ENCODE peak calls at places on chromosome 5, in five cellular contexts. Y is transverse colon, Z is esophagus muscularis mucosa, D is WERI-Rb-1, A is PC-3. N is an unnamed sample.

GRCh38 chr5:146499680-146500079 is 16.3 kb downstream of the GPR151 start:
- DNase-seq in Y (no peak), Z (no peak), D (no peak), A (no peak), N (no peak)

GRCh38 chr5:122498163-122498562 is 186.1 kb downstream of the SNCAIP start:
- DNase-seq in Y (no peak), Z (no peak), D (peak; percentile 57), A (no peak), N (peak; percentile 63)

GRCh38 chr5:126811515-126812198 is 34.7 kb downstream of the LMNB1 start:
- DNase-seq in Y (no peak), Z (no peak), D (no peak), A (no peak), N (no peak)

GRCh38 chr5:116365006-116365496 is 209.6 kb downstream of the SEMA6A start:
- DNase-seq in Y (no peak), Z (no peak), D (no peak), A (no peak), N (no peak)

GRCh38 chr5:82387041-82387818 is 109.1 kb upstream of the RPS23 start:
- DNase-seq in Y (no peak), Z (no peak), D (no peak), A (peak; percentile 93), N (no peak)

GRCh38 chr5:133006653-133007052 is 19.7 kb downstream of the ZCCHC10 start:
- DNase-seq in Y (no peak), Z (no peak), D (no peak), A (no peak), N (no peak)

GRCh38 chr5:97545446-97545845 is 362.4 kb upstream of the RIOK2 start:
- DNase-seq in Y (no peak), Z (no peak), D (no peak), A (no peak), N (no peak)

GRCh38 chr5:131694926-131695325 is 59.9 kb upstream of the RAPGEF6 start:
- DNase-seq in Y (no peak), Z (no peak), D (no peak), A (no peak), N (no peak)

GRCh38 chr5:145403959-145404358 is 431.2 kb downstream of the PRELID2 start:
- DNase-seq in Y (no peak), Z (no peak), D (no peak), A (peak; percentile 28), N (no peak)

GRCh38 chr5:146633273-146633672 is 117.3 kb upstream of the GPR151 start:
- DNase-seq in Y (no peak), Z (no peak), D (peak; percentile 16), A (no peak), N (no peak)

GRCh38 chr5:73424489-73425102 is 24.0 kb downstream of the FOXD1 start:
- DNase-seq in Y (no peak), Z (no peak), D (no peak), A (no peak), N (no peak)

GRCh38 chr5:42951169-42951846 is 88.8 kb downstream of the ANXA2R start:
- DNase-seq in Y (peak; percentile 59), Z (no peak), D (no peak), A (no peak), N (no peak)

GRCh38 chr5:72018158-72018803 is 89.0 kb upstream of the MAP1B start:
- DNase-seq in Y (peak; percentile 71), Z (peak; percentile 10), D (peak; percentile 63), A (peak; percentile 74), N (peak; percentile 67)

GRCh38 chr5:139806111-139806510 is 10.5 kb downstream of the PSD2 start:
- DNase-seq in Y (no peak), Z (no peak), D (no peak), A (no peak), N (no peak)
- H3K27ac ChIP-seq in Y (no peak overlapping the region), Z (no peak overlapping the region), D (no peak overlapping the region), A (no peak overlapping the region), N (no peak overlapping the region)

DNA sequence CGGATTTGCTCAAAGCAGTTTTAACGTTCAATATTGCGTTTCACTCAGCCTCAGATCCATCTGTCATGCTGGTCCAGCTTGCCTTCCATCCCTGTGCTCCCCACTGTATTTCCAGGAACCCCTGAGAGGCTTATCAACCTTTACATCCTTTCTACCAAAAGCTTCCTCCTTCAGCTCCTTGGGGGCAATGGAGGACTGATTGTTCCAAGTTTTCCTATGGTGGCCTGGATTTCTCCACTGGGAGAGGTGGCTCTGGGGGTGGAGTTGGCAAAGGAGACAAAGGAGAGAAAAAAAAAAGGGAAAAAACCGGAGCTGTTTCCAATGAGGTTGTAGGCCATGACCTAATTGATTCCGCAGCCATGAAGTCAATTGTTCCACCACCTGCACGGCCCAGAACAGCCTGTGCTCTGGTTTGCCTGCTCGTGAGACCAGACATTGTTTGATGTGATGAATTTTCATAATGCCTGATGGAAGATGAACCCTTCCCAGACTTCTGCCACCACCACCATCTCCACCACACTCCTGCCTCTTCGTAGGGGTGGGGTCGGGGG is 54.1 kb downstream of the ABLIM3 start:
- DNase-seq in Y (no peak), Z (no peak), D (no peak), A (no peak), N (no peak)
- H3K27ac ChIP-seq in Y (no peak overlapping the region), Z (peak overlapping the region; percentile 22), D (no peak overlapping the region), A (no peak overlapping the region), N (no peak overlapping the region)

GRCh38 chr5:180041501-180042274 is 29.9 kb downstream of the RNF130 start:
- DNase-seq in Y (peak; percentile 51), Z (no peak), D (no peak), A (no peak), N (no peak)

GRCh38 chr5:180046656-180047055 is 24.9 kb downstream of the RNF130 start:
- DNase-seq in Y (no peak), Z (no peak), D (no peak), A (no peak), N (no peak)

GRCh38 chr5:180040287-180041214 is 31.0 kb downstream of the RNF130 start:
- DNase-seq in Y (no peak), Z (no peak), D (no peak), A (peak; percentile 54), N (no peak)

GRCh38 chr5:180045889-180046499 is 25.6 kb downstream of the RNF130 start:
- DNase-seq in Y (no peak), Z (no peak), D (no peak), A (no peak), N (no peak)

GRCh38 chr5:180043381-180043780 is 28.2 kb downstream of the RNF130 start:
- DNase-seq in Y (no peak), Z (no peak), D (no peak), A (no peak), N (no peak)
- H3K27ac ChIP-seq in Y (no peak overlapping the region), Z (no peak overlapping the region), D (no peak overlapping the region), A (no peak overlapping the region), N (no peak overlapping the region)

GRCh38 chr5:151075698-151076331 is 5.0 kb downstream of the TNIP1 start:
- DNase-seq in Y (peak; percentile 64), Z (no peak), D (no peak), A (peak; percentile 93), N (no peak)

GRCh38 chr5:151079838-151080619 is 805 bp downstream of the TNIP1 start:
- DNase-seq in Y (no peak), Z (no peak), D (no peak), A (peak; percentile 77), N (no peak)

GRCh38 chr5:151076616-151077015 is 4.2 kb downstream of the TNIP1 start:
- DNase-seq in Y (no peak), Z (no peak), D (no peak), A (no peak), N (no peak)

GRCh38 chr5:151078490-151079262 is 2.2 kb downstream of the TNIP1 start:
- DNase-seq in Y (peak; percentile 54), Z (no peak), D (no peak), A (no peak), N (no peak)

GRCh38 chr5:151077419-151077818 is 3.4 kb downstream of the TNIP1 start:
- DNase-seq in Y (no peak), Z (no peak), D (no peak), A (no peak), N (no peak)
- H3K27ac ChIP-seq in Y (no peak overlapping the region), Z (no peak overlapping the region), D (no peak overlapping the region), A (no peak overlapping the region), N (no peak overlapping the region)

DNA sequence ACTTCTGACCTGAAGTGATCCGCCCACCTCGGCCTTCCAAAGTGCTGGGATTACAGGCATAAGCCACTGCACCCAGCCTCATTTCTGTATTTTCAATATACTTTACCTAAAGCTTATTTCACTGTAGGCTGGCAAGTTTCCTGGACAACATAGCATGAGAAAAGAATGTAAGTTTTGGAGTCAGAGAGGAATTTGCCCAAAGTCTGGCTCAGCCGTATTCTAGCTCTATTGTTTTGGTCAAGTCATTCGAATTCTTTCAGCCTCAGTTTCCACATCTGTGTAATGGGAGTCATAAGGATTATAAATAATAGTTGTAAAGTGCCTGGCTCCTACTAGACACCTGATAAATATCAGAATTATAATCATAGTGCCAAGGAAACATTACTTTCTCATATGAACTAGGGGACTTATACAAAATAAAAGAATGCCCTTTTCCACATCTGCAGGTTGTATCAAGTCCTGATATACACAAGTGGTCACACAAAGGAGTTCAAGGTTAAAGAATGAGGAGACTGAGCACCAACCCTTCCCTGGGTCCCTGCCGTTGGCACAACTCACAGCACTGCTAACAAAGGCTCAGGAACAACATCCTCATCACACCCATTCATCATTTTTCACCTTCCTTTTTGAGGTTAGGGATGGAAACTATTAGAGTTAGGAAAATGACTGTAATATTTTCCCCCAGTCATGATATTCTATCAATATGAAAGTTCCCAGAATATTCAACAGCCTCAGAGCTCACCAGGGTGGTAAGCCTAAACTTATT is 34.7 kb upstream of the RAI14 start:
- DNase-seq in Y (no peak), Z (no peak), D (no peak), A (no peak), N (no peak)
- H3K27ac ChIP-seq in Y (no peak overlapping the region), Z (peak overlapping the region; percentile 48), D (no peak overlapping the region), A (no peak overlapping the region), N (no peak overlapping the region)